ENCODE peak calls at places on chromosome 12, in nine cellular contexts. One of them, this sample, is unnamed.

GRCh38 chr12:95545731-95546490 is 5.4 kb downstream of the USP44 start:
- DNase-seq in fibroblast of pulmonary artery: no peak
- DNase-seq in A549: no peak
- DNase-seq in colonic mucosa: no peak
- DNase-seq in fibroblast of mammary gland: no peak
- DNase-seq in brain microvascular endothelial cell: no peak
- DNase-seq in mammary epithelial cell: no peak
- DNase-seq in ovary: no peak
- DNase-seq in tibial artery: no peak
- DNase-seq in this sample: peak; percentile 28

GRCh38 chr12:124418791-124419190 is 123.9 kb downstream of the RFLNA start:
- DNase-seq in A549: no peak
- DNase-seq in mammary epithelial cell: no peak
- DNase-seq in tibial artery: peak; percentile 83
- DNase-seq in ovary: no peak
- DNase-seq in fibroblast of mammary gland: no peak
- DNase-seq in fibroblast of pulmonary artery: no peak
- DNase-seq in colonic mucosa: no peak
- DNase-seq in brain microvascular endothelial cell: no peak
- DNase-seq in this sample: no peak

GRCh38 chr12:89461190-89461589 is 63.4 kb downstream of the GALNT4 start:
- DNase-seq in fibroblast of mammary gland: peak; percentile 20
- DNase-seq in brain microvascular endothelial cell: peak; percentile 56
- DNase-seq in fibroblast of pulmonary artery: peak; percentile 45
- DNase-seq in tibial artery: no peak
- DNase-seq in colonic mucosa: no peak
- DNase-seq in A549: no peak
- DNase-seq in ovary: no peak
- DNase-seq in mammary epithelial cell: peak; percentile 22
- DNase-seq in this sample: no peak

GRCh38 chr12:31120392-31121008 is 46.8 kb downstream of the DDX11 start:
- DNase-seq in A549: no peak
- DNase-seq in colonic mucosa: no peak
- DNase-seq in fibroblast of pulmonary artery: no peak
- DNase-seq in tibial artery: no peak
- DNase-seq in mammary epithelial cell: no peak
- DNase-seq in fibroblast of mammary gland: no peak
- DNase-seq in ovary: no peak
- DNase-seq in brain microvascular endothelial cell: no peak
- DNase-seq in this sample: no peak

GRCh38 chr12:44531349-44531905 is 344.7 kb downstream of the NELL2 start:
- DNase-seq in brain microvascular endothelial cell: no peak
- DNase-seq in tibial artery: no peak
- DNase-seq in mammary epithelial cell: no peak
- DNase-seq in fibroblast of mammary gland: no peak
- DNase-seq in A549: no peak
- DNase-seq in fibroblast of pulmonary artery: no peak
- DNase-seq in ovary: no peak
- DNase-seq in colonic mucosa: no peak
- DNase-seq in this sample: no peak

GRCh38 chr12:19575307-19576243 is 136.3 kb downstream of the AEBP2 start:
- DNase-seq in A549: no peak
- DNase-seq in fibroblast of mammary gland: peak; percentile 60
- DNase-seq in brain microvascular endothelial cell: peak; percentile 72
- DNase-seq in tibial artery: no peak
- DNase-seq in fibroblast of pulmonary artery: peak; percentile 87
- DNase-seq in colonic mucosa: peak; percentile 23
- DNase-seq in mammary epithelial cell: peak; percentile 28
- DNase-seq in ovary: peak; percentile 45
- DNase-seq in this sample: peak; percentile 31

GRCh38 chr12:29039013-29039412 is 110.1 kb upstream of the FAR2 start:
- DNase-seq in tibial artery: no peak
- DNase-seq in fibroblast of pulmonary artery: peak; percentile 93
- DNase-seq in brain microvascular endothelial cell: peak; percentile 81
- DNase-seq in colonic mucosa: no peak
- DNase-seq in mammary epithelial cell: no peak
- DNase-seq in A549: no peak
- DNase-seq in ovary: no peak
- DNase-seq in fibroblast of mammary gland: peak; percentile 100
- DNase-seq in this sample: no peak

GRCh38 chr12:131598717-131599116 is 112.2 kb upstream of the SFSWAP start:
- DNase-seq in ovary: no peak
- DNase-seq in mammary epithelial cell: no peak
- DNase-seq in brain microvascular endothelial cell: no peak
- DNase-seq in colonic mucosa: no peak
- DNase-seq in fibroblast of mammary gland: no peak
- DNase-seq in A549: no peak
- DNase-seq in fibroblast of pulmonary artery: no peak
- DNase-seq in tibial artery: no peak
- DNase-seq in this sample: no peak

GRCh38 chr12:25264015-25264582 is 13.4 kb upstream of the KRAS start:
- DNase-seq in A549: no peak
- DNase-seq in tibial artery: no peak
- DNase-seq in fibroblast of pulmonary artery: no peak
- DNase-seq in brain microvascular endothelial cell: no peak
- DNase-seq in mammary epithelial cell: no peak
- DNase-seq in ovary: no peak
- DNase-seq in fibroblast of mammary gland: no peak
- DNase-seq in colonic mucosa: no peak
- DNase-seq in this sample: no peak

GRCh38 chr12:117907108-117907689 is 61.6 kb downstream of the KSR2 start:
- DNase-seq in colonic mucosa: no peak
- DNase-seq in fibroblast of pulmonary artery: no peak
- DNase-seq in tibial artery: no peak
- DNase-seq in A549: no peak
- DNase-seq in ovary: no peak
- DNase-seq in fibroblast of mammary gland: no peak
- DNase-seq in mammary epithelial cell: peak; percentile 13
- DNase-seq in brain microvascular endothelial cell: no peak
- DNase-seq in this sample: no peak
- TF ChIP-seq CTCF in colonic mucosa: no peak
- TF ChIP-seq CTCF in fibroblast of pulmonary artery: no peak
- TF ChIP-seq CTCF in tibial artery: no peak
- TF ChIP-seq CTCF in A549: no peak
- TF ChIP-seq CTCF in ovary: no peak
- TF ChIP-seq CTCF in fibroblast of mammary gland: no peak
- TF ChIP-seq CTCF in mammary epithelial cell: no peak
- TF ChIP-seq CTCF in brain microvascular endothelial cell: no peak
- TF ChIP-seq CTCF in this sample: no peak

GRCh38 chr12:12349711-12350665 is at the start of gene MANSC1:
- DNase-seq in mammary epithelial cell: no peak
- DNase-seq in ovary: peak; percentile 75
- DNase-seq in fibroblast of mammary gland: peak; percentile 20
- DNase-seq in fibroblast of pulmonary artery: peak; percentile 42
- DNase-seq in colonic mucosa: peak; percentile 81
- DNase-seq in brain microvascular endothelial cell: no peak
- DNase-seq in tibial artery: peak; percentile 81
- DNase-seq in A549: peak; percentile 58
- DNase-seq in this sample: no peak

GRCh38 chr12:12356467-12356885 is 402 bp upstream of the BORCS5 start:
- DNase-seq in fibroblast of pulmonary artery: no peak
- DNase-seq in brain microvascular endothelial cell: no peak
- DNase-seq in mammary epithelial cell: no peak
- DNase-seq in ovary: no peak
- DNase-seq in tibial artery: no peak
- DNase-seq in fibroblast of mammary gland: no peak
- DNase-seq in colonic mucosa: no peak
- DNase-seq in A549: no peak
- DNase-seq in this sample: no peak

GRCh38 chr12:12353807-12354206 is 3.1 kb upstream of the BORCS5 start:
- DNase-seq in colonic mucosa: no peak
- DNase-seq in fibroblast of mammary gland: no peak
- DNase-seq in A549: no peak
- DNase-seq in brain microvascular endothelial cell: no peak
- DNase-seq in ovary: no peak
- DNase-seq in fibroblast of pulmonary artery: no peak
- DNase-seq in mammary epithelial cell: no peak
- DNase-seq in tibial artery: no peak
- DNase-seq in this sample: no peak

GRCh38 chr12:12353276-12353675 is 3.2 kb upstream of the MANSC1 start:
- DNase-seq in brain microvascular endothelial cell: no peak
- DNase-seq in mammary epithelial cell: no peak
- DNase-seq in fibroblast of pulmonary artery: no peak
- DNase-seq in tibial artery: no peak
- DNase-seq in fibroblast of mammary gland: no peak
- DNase-seq in A549: no peak
- DNase-seq in ovary: no peak
- DNase-seq in colonic mucosa: no peak
- DNase-seq in this sample: no peak

GRCh38 chr12:12350868-12351463 is 924 bp upstream of the MANSC1 start:
- DNase-seq in colonic mucosa: peak; percentile 60
- DNase-seq in A549: no peak
- DNase-seq in brain microvascular endothelial cell: no peak
- DNase-seq in fibroblast of mammary gland: no peak
- DNase-seq in tibial artery: no peak
- DNase-seq in fibroblast of pulmonary artery: no peak
- DNase-seq in mammary epithelial cell: peak; percentile 97
- DNase-seq in ovary: no peak
- DNase-seq in this sample: no peak
- H3K4me3 ChIP-seq in colonic mucosa: peak overlapping the region; percentile 60
- H3K4me3 ChIP-seq in A549: peak overlapping the region; percentile 70
- H3K4me3 ChIP-seq in brain microvascular endothelial cell: no peak overlapping the region
- H3K4me3 ChIP-seq in fibroblast of mammary gland: no peak overlapping the region
- H3K4me3 ChIP-seq in tibial artery: peak overlapping the region; percentile 83
- H3K4me3 ChIP-seq in fibroblast of pulmonary artery: no peak overlapping the region
- H3K4me3 ChIP-seq in mammary epithelial cell: no peak overlapping the region
- H3K4me3 ChIP-seq in ovary: no peak overlapping the region
- H3K4me3 ChIP-seq in this sample: no peak overlapping the region

GRCh38 chr12:11171145-11171952 is at the start of gene SMIM10L1:
- DNase-seq in colonic mucosa: peak; percentile 92
- DNase-seq in fibroblast of mammary gland: peak; percentile 94
- DNase-seq in tibial artery: peak; percentile 96
- DNase-seq in ovary: peak; percentile 93
- DNase-seq in mammary epithelial cell: peak; percentile 93
- DNase-seq in fibroblast of pulmonary artery: peak; percentile 96
- DNase-seq in A549: peak; percentile 81
- DNase-seq in brain microvascular endothelial cell: peak; percentile 92
- DNase-seq in this sample: peak; percentile 81
- TF ChIP-seq CTCF in colonic mucosa: no peak
- TF ChIP-seq CTCF in fibroblast of mammary gland: no peak
- TF ChIP-seq CTCF in tibial artery: no peak
- TF ChIP-seq CTCF in ovary: no peak
- TF ChIP-seq CTCF in mammary epithelial cell: no peak
- TF ChIP-seq CTCF in fibroblast of pulmonary artery: peak; percentile 5
- TF ChIP-seq CTCF in A549: no peak
- TF ChIP-seq CTCF in brain microvascular endothelial cell: peak; percentile 12
- TF ChIP-seq CTCF in this sample: no peak

GRCh38 chr12:4267904-4268548 is 5.5 kb upstream of the CCND2 start:
- DNase-seq in colonic mucosa: no peak
- DNase-seq in tibial artery: no peak
- DNase-seq in mammary epithelial cell: no peak
- DNase-seq in ovary: no peak
- DNase-seq in brain microvascular endothelial cell: no peak
- DNase-seq in fibroblast of pulmonary artery: no peak
- DNase-seq in fibroblast of mammary gland: no peak
- DNase-seq in A549: no peak
- DNase-seq in this sample: no peak

GRCh38 chr12:4266990-4267389 is 6.6 kb upstream of the CCND2 start:
- DNase-seq in ovary: no peak
- DNase-seq in tibial artery: no peak
- DNase-seq in fibroblast of mammary gland: no peak
- DNase-seq in fibroblast of pulmonary artery: no peak
- DNase-seq in colonic mucosa: no peak
- DNase-seq in mammary epithelial cell: no peak
- DNase-seq in A549: no peak
- DNase-seq in brain microvascular endothelial cell: no peak
- DNase-seq in this sample: no peak

GRCh38 chr12:4270016-4270669 is 3.4 kb upstream of the CCND2 start:
- DNase-seq in colonic mucosa: peak; percentile 82
- DNase-seq in fibroblast of mammary gland: no peak
- DNase-seq in mammary epithelial cell: no peak
- DNase-seq in A549: no peak
- DNase-seq in brain microvascular endothelial cell: no peak
- DNase-seq in tibial artery: no peak
- DNase-seq in ovary: no peak
- DNase-seq in fibroblast of pulmonary artery: no peak
- DNase-seq in this sample: no peak

GRCh38 chr12:4269279-4269991 is 4.1 kb upstream of the CCND2 start:
- DNase-seq in ovary: peak; percentile 82
- DNase-seq in fibroblast of pulmonary artery: peak; percentile 70
- DNase-seq in fibroblast of mammary gland: peak; percentile 50
- DNase-seq in brain microvascular endothelial cell: peak; percentile 34
- DNase-seq in tibial artery: peak; percentile 88
- DNase-seq in A549: no peak
- DNase-seq in mammary epithelial cell: peak; percentile 39
- DNase-seq in colonic mucosa: peak; percentile 93
- DNase-seq in this sample: no peak

DNA sequence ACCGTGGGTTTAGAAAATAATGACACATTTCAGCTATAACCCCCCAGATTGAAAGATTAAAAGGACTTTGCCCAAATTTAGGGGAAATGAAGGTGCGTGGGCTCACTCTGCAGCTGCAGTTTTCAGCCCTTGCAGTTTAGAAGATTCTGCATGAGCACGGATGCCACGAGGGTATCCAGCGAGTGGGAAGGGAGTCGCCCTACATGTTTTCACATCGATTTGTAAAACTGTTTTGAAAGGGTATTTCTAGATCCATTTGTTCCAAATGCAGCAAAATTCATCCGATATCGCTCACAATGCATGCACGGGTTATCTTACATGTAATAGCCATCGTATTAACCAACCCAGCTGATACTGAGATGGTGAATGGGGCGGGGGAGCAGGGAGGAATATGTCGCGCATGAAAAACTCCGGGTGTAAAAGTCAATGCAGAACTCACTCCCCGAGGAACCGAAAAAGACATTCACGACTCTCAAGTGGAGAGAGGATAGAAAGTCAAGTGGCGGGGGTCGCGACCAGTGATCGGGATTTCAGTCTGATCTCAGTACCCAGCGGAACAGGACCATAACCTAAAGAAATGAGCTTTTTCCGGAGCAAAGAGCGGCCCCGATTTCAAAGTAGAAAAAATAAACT is 4.9 kb upstream of the CCND2 start:
- DNase-seq in fibroblast of mammary gland: no peak
- DNase-seq in fibroblast of pulmonary artery: no peak
- DNase-seq in tibial artery: no peak
- DNase-seq in ovary: no peak
- DNase-seq in A549: no peak
- DNase-seq in brain microvascular endothelial cell: no peak
- DNase-seq in colonic mucosa: peak; percentile 41
- DNase-seq in mammary epithelial cell: no peak
- DNase-seq in this sample: no peak
- H3K4me3 ChIP-seq in fibroblast of mammary gland: peak overlapping the region; percentile 36
- H3K4me3 ChIP-seq in fibroblast of pulmonary artery: peak overlapping the region; percentile 52
- H3K4me3 ChIP-seq in tibial artery: peak overlapping the region; percentile 68
- H3K4me3 ChIP-seq in ovary: peak overlapping the region; percentile 43
- H3K4me3 ChIP-seq in A549: peak overlapping the region; percentile 40
- H3K4me3 ChIP-seq in brain microvascular endothelial cell: peak overlapping the region; percentile 41
- H3K4me3 ChIP-seq in colonic mucosa: peak overlapping the region; percentile 57
- H3K4me3 ChIP-seq in mammary epithelial cell: peak overlapping the region; percentile 44
- H3K4me3 ChIP-seq in this sample: no peak overlapping the region